ENCODE peak calls at places on chromosomes 13 and 19, in eight cellular contexts. One of them, this sample, is unnamed.

GRCh38 chr19:2578391-2578826 is 102.5 kb downstream of the GADD45B start:
- DNase-seq in lower leg skin: no peak
- DNase-seq in AG04450: no peak
- DNase-seq in T-helper 2 cell: no peak
- DNase-seq in COR-L47: no peak
- DNase-seq in WERI-Rb-1: no peak
- DNase-seq in neural progenitor cell: peak
- DNase-seq in iris pigment epithelial cell: peak
- DNase-seq in this sample: no peak

GRCh38 chr13:50082426-50083283 is 67.4 kb downstream of the KCNRG start:
- DNase-seq in lower leg skin: no peak
- DNase-seq in AG04450: no peak
- DNase-seq in T-helper 2 cell: peak
- DNase-seq in COR-L47: peak
- DNase-seq in WERI-Rb-1: peak
- DNase-seq in neural progenitor cell: peak
- DNase-seq in iris pigment epithelial cell: peak
- DNase-seq in this sample: peak

GRCh38 chr19:3692141-3693029 is 7.9 kb downstream of the PIP5K1C start:
- DNase-seq in lower leg skin: no peak
- DNase-seq in AG04450: no peak
- DNase-seq in T-helper 2 cell: peak
- DNase-seq in COR-L47: no peak
- DNase-seq in WERI-Rb-1: peak
- DNase-seq in neural progenitor cell: no peak
- DNase-seq in iris pigment epithelial cell: no peak
- DNase-seq in this sample: peak

GRCh38 chr13:46297338-46297737 is 85.6 kb downstream of the LRRC63 start:
- DNase-seq in lower leg skin: no peak
- DNase-seq in AG04450: no peak
- DNase-seq in T-helper 2 cell: no peak
- DNase-seq in COR-L47: no peak
- DNase-seq in WERI-Rb-1: no peak
- DNase-seq in neural progenitor cell: no peak
- DNase-seq in iris pigment epithelial cell: peak
- DNase-seq in this sample: no peak

GRCh38 chr19:2043864-2044708 is 7.0 kb downstream of the MKNK2 start:
- DNase-seq in lower leg skin: peak
- DNase-seq in AG04450: no peak
- DNase-seq in T-helper 2 cell: no peak
- DNase-seq in COR-L47: no peak
- DNase-seq in WERI-Rb-1: no peak
- DNase-seq in neural progenitor cell: peak
- DNase-seq in iris pigment epithelial cell: no peak
- DNase-seq in this sample: no peak

GRCh38 chr13:49062297-49062896 is 86.7 kb downstream of the FNDC3A start:
- DNase-seq in lower leg skin: no peak
- DNase-seq in AG04450: no peak
- DNase-seq in T-helper 2 cell: no peak
- DNase-seq in COR-L47: no peak
- DNase-seq in WERI-Rb-1: no peak
- DNase-seq in neural progenitor cell: no peak
- DNase-seq in iris pigment epithelial cell: no peak
- DNase-seq in this sample: no peak

GRCh38 chr13:113129480-113129879 is 6.9 kb downstream of the F10 start:
- DNase-seq in lower leg skin: peak
- DNase-seq in AG04450: no peak
- DNase-seq in T-helper 2 cell: no peak
- DNase-seq in COR-L47: no peak
- DNase-seq in WERI-Rb-1: peak
- DNase-seq in neural progenitor cell: no peak
- DNase-seq in iris pigment epithelial cell: no peak
- DNase-seq in this sample: no peak

GRCh38 chr13:97369269-97369893 is 64.6 kb upstream of the RAP2A start:
- DNase-seq in lower leg skin: no peak
- DNase-seq in AG04450: no peak
- DNase-seq in T-helper 2 cell: no peak
- DNase-seq in COR-L47: no peak
- DNase-seq in WERI-Rb-1: no peak
- DNase-seq in neural progenitor cell: no peak
- DNase-seq in iris pigment epithelial cell: peak
- DNase-seq in this sample: no peak

GRCh38 chr19:55693336-55693974 is 18.4 kb downstream of the EPN1 start:
- DNase-seq in lower leg skin: peak
- DNase-seq in AG04450: no peak
- DNase-seq in T-helper 2 cell: no peak
- DNase-seq in COR-L47: no peak
- DNase-seq in WERI-Rb-1: no peak
- DNase-seq in neural progenitor cell: no peak
- DNase-seq in iris pigment epithelial cell: no peak
- DNase-seq in this sample: no peak

GRCh38 chr13:57018915-57019314 is 121.8 kb upstream of the PRR20A start:
- DNase-seq in lower leg skin: no peak
- DNase-seq in AG04450: no peak
- DNase-seq in T-helper 2 cell: no peak
- DNase-seq in COR-L47: no peak
- DNase-seq in WERI-Rb-1: no peak
- DNase-seq in neural progenitor cell: no peak
- DNase-seq in iris pigment epithelial cell: no peak
- DNase-seq in this sample: no peak

GRCh38 chr19:48415395-48415794 is 21.9 kb downstream of the GRIN2D start:
- DNase-seq in lower leg skin: peak
- DNase-seq in AG04450: no peak
- DNase-seq in T-helper 2 cell: peak
- DNase-seq in COR-L47: no peak
- DNase-seq in WERI-Rb-1: peak
- DNase-seq in neural progenitor cell: peak
- DNase-seq in iris pigment epithelial cell: peak
- DNase-seq in this sample: peak

GRCh38 chr19:17751912-17752273 is 616 bp downstream of the FCHO1 start:
- DNase-seq in lower leg skin: no peak
- DNase-seq in AG04450: no peak
- DNase-seq in T-helper 2 cell: no peak
- DNase-seq in COR-L47: no peak
- DNase-seq in WERI-Rb-1: no peak
- DNase-seq in neural progenitor cell: no peak
- DNase-seq in iris pigment epithelial cell: no peak
- DNase-seq in this sample: no peak

GRCh38 chr19:47284324-47284899 is 9.7 kb downstream of the INAFM1 start:
- DNase-seq in lower leg skin: no peak
- DNase-seq in AG04450: peak
- DNase-seq in T-helper 2 cell: peak
- DNase-seq in COR-L47: no peak
- DNase-seq in WERI-Rb-1: peak
- DNase-seq in neural progenitor cell: peak
- DNase-seq in iris pigment epithelial cell: peak
- DNase-seq in this sample: no peak

GRCh38 chr19:38638461-38638860 is 9.0 kb upstream of the ACTN4 start:
- DNase-seq in lower leg skin: no peak
- DNase-seq in AG04450: no peak
- DNase-seq in T-helper 2 cell: no peak
- DNase-seq in COR-L47: no peak
- DNase-seq in WERI-Rb-1: no peak
- DNase-seq in neural progenitor cell: no peak
- DNase-seq in iris pigment epithelial cell: no peak
- DNase-seq in this sample: no peak

GRCh38 chr19:40623403-40624239 is 22.5 kb downstream of the LTBP4 start:
- DNase-seq in lower leg skin: no peak
- DNase-seq in AG04450: no peak
- DNase-seq in T-helper 2 cell: no peak
- DNase-seq in COR-L47: peak
- DNase-seq in WERI-Rb-1: peak
- DNase-seq in neural progenitor cell: peak
- DNase-seq in iris pigment epithelial cell: no peak
- DNase-seq in this sample: no peak

GRCh38 chr13:113443991-113444390 is 9.3 kb downstream of the ADPRHL1 start:
- DNase-seq in lower leg skin: no peak
- DNase-seq in AG04450: no peak
- DNase-seq in T-helper 2 cell: no peak
- DNase-seq in COR-L47: no peak
- DNase-seq in WERI-Rb-1: peak
- DNase-seq in neural progenitor cell: no peak
- DNase-seq in iris pigment epithelial cell: no peak
- DNase-seq in this sample: no peak

GRCh38 chr19:33814181-33815165 is 17.8 kb downstream of the KCTD15 start:
- DNase-seq in lower leg skin: peak
- DNase-seq in AG04450: no peak
- DNase-seq in T-helper 2 cell: no peak
- DNase-seq in COR-L47: no peak
- DNase-seq in WERI-Rb-1: no peak
- DNase-seq in neural progenitor cell: no peak
- DNase-seq in iris pigment epithelial cell: no peak
- DNase-seq in this sample: no peak

GRCh38 chr13:32080328-32080744 is 48.8 kb downstream of the FRY start:
- DNase-seq in lower leg skin: no peak
- DNase-seq in AG04450: no peak
- DNase-seq in T-helper 2 cell: no peak
- DNase-seq in COR-L47: no peak
- DNase-seq in WERI-Rb-1: no peak
- DNase-seq in neural progenitor cell: no peak
- DNase-seq in iris pigment epithelial cell: no peak
- DNase-seq in this sample: no peak

GRCh38 chr19:46069841-46070341 is 29.1 kb upstream of the IGFL4 start:
- DNase-seq in lower leg skin: no peak
- DNase-seq in AG04450: peak
- DNase-seq in T-helper 2 cell: no peak
- DNase-seq in COR-L47: no peak
- DNase-seq in WERI-Rb-1: no peak
- DNase-seq in neural progenitor cell: no peak
- DNase-seq in iris pigment epithelial cell: peak
- DNase-seq in this sample: no peak

GRCh38 chr13:113854238-113855011 is 9.5 kb downstream of the GAS6 start:
- DNase-seq in lower leg skin: peak
- DNase-seq in AG04450: no peak
- DNase-seq in T-helper 2 cell: no peak
- DNase-seq in COR-L47: no peak
- DNase-seq in WERI-Rb-1: peak
- DNase-seq in neural progenitor cell: no peak
- DNase-seq in iris pigment epithelial cell: no peak
- DNase-seq in this sample: no peak

This sample was measured in T-cell.